ENCODE peak calls at places on chromosomes 1 and 21, in five cellular contexts. One of them, this sample, is unnamed.

GRCh38 chr1:63877816-63878215 is 104.0 kb downstream of the ROR1 start:
- DNase-seq in brain pericyte: no peak
- DNase-seq in renal cortical epithelial cell: peak; percentile 93
- DNase-seq in activated gamma-delta T cell treated with anti-CD3 and anti-CD28 coated beads, Interleukin-2, amount 50 U/mL, for 16 hours: no peak
- DNase-seq in cardiac muscle cell: peak; percentile 54
- DNase-seq in this sample: no peak

GRCh38 chr1:155947292-155947691 is 5.9 kb downstream of the RXFP4 start:
- DNase-seq in cardiac muscle cell: no peak
- DNase-seq in brain pericyte: no peak
- DNase-seq in activated gamma-delta T cell treated with anti-CD3 and anti-CD28 coated beads, Interleukin-2, amount 50 U/mL, for 16 hours: no peak
- DNase-seq in renal cortical epithelial cell: no peak
- DNase-seq in this sample: no peak

GRCh38 chr1:151988405-151988851 is 5.2 kb downstream of the S100A10 start:
- DNase-seq in renal cortical epithelial cell: peak; percentile 96
- DNase-seq in brain pericyte: no peak
- DNase-seq in cardiac muscle cell: peak; percentile 85
- DNase-seq in activated gamma-delta T cell treated with anti-CD3 and anti-CD28 coated beads, Interleukin-2, amount 50 U/mL, for 16 hours: no peak
- DNase-seq in this sample: no peak

GRCh38 chr1:91791691-91792392 is 94.1 kb downstream of the TGFBR3 start:
- DNase-seq in cardiac muscle cell: no peak
- DNase-seq in activated gamma-delta T cell treated with anti-CD3 and anti-CD28 coated beads, Interleukin-2, amount 50 U/mL, for 16 hours: no peak
- DNase-seq in brain pericyte: no peak
- DNase-seq in renal cortical epithelial cell: no peak
- DNase-seq in this sample: peak; percentile 24

GRCh38 chr1:222084996-222085395 is 343.1 kb upstream of the DUSP10 start:
- DNase-seq in renal cortical epithelial cell: peak; percentile 84
- DNase-seq in brain pericyte: no peak
- DNase-seq in cardiac muscle cell: peak; percentile 77
- DNase-seq in activated gamma-delta T cell treated with anti-CD3 and anti-CD28 coated beads, Interleukin-2, amount 50 U/mL, for 16 hours: no peak
- DNase-seq in this sample: no peak

GRCh38 chr21:41973861-41974751 is 20.3 kb upstream of the C2CD2 start:
- DNase-seq in activated gamma-delta T cell treated with anti-CD3 and anti-CD28 coated beads, Interleukin-2, amount 50 U/mL, for 16 hours: no peak
- DNase-seq in renal cortical epithelial cell: no peak
- DNase-seq in brain pericyte: no peak
- DNase-seq in cardiac muscle cell: peak; percentile 19
- DNase-seq in this sample: peak; percentile 7

GRCh38 chr1:206658981-206659273 is 23.6 kb downstream of the DYRK3 start:
- DNase-seq in renal cortical epithelial cell: no peak
- DNase-seq in activated gamma-delta T cell treated with anti-CD3 and anti-CD28 coated beads, Interleukin-2, amount 50 U/mL, for 16 hours: no peak
- DNase-seq in cardiac muscle cell: no peak
- DNase-seq in brain pericyte: no peak
- DNase-seq in this sample: no peak

GRCh38 chr1:151327223-151327902 is at the start of gene PI4KB:
- DNase-seq in renal cortical epithelial cell: peak; percentile 97
- DNase-seq in brain pericyte: peak; percentile 92
- DNase-seq in activated gamma-delta T cell treated with anti-CD3 and anti-CD28 coated beads, Interleukin-2, amount 50 U/mL, for 16 hours: peak; percentile 82
- DNase-seq in cardiac muscle cell: peak; percentile 99
- DNase-seq in this sample: peak; percentile 94

GRCh38 chr1:113990966-113991365 is 11.7 kb downstream of the OLFML3 start:
- DNase-seq in activated gamma-delta T cell treated with anti-CD3 and anti-CD28 coated beads, Interleukin-2, amount 50 U/mL, for 16 hours: no peak
- DNase-seq in cardiac muscle cell: no peak
- DNase-seq in brain pericyte: no peak
- DNase-seq in renal cortical epithelial cell: no peak
- DNase-seq in this sample: no peak

GRCh38 chr1:205689479-205689878 is 9.2 kb upstream of the SLC45A3 start:
- DNase-seq in brain pericyte: no peak
- DNase-seq in activated gamma-delta T cell treated with anti-CD3 and anti-CD28 coated beads, Interleukin-2, amount 50 U/mL, for 16 hours: no peak
- DNase-seq in renal cortical epithelial cell: no peak
- DNase-seq in cardiac muscle cell: no peak
- DNase-seq in this sample: no peak

GRCh38 chr1:36968730-36969129 is 65.6 kb downstream of the GRIK3 start:
- DNase-seq in activated gamma-delta T cell treated with anti-CD3 and anti-CD28 coated beads, Interleukin-2, amount 50 U/mL, for 16 hours: no peak
- DNase-seq in brain pericyte: no peak
- DNase-seq in renal cortical epithelial cell: no peak
- DNase-seq in cardiac muscle cell: no peak
- DNase-seq in this sample: no peak

GRCh38 chr1:223010552-223011229 is 132.4 kb downstream of the TLR5 start:
- DNase-seq in brain pericyte: no peak
- DNase-seq in cardiac muscle cell: peak; percentile 46
- DNase-seq in activated gamma-delta T cell treated with anti-CD3 and anti-CD28 coated beads, Interleukin-2, amount 50 U/mL, for 16 hours: no peak
- DNase-seq in renal cortical epithelial cell: peak; percentile 82
- DNase-seq in this sample: no peak

GRCh38 chr1:169087876-169088275 is 18.6 kb upstream of the ATP1B1 start:
- DNase-seq in activated gamma-delta T cell treated with anti-CD3 and anti-CD28 coated beads, Interleukin-2, amount 50 U/mL, for 16 hours: no peak
- DNase-seq in cardiac muscle cell: no peak
- DNase-seq in renal cortical epithelial cell: no peak
- DNase-seq in brain pericyte: no peak
- DNase-seq in this sample: no peak

GRCh38 chr1:202133521-202133920 is 10.8 kb downstream of the GPR37L1 start:
- DNase-seq in brain pericyte: no peak
- DNase-seq in renal cortical epithelial cell: no peak
- DNase-seq in activated gamma-delta T cell treated with anti-CD3 and anti-CD28 coated beads, Interleukin-2, amount 50 U/mL, for 16 hours: no peak
- DNase-seq in cardiac muscle cell: no peak
- DNase-seq in this sample: no peak

GRCh38 chr1:1599030-1599916 is 662 bp downstream of the FNDC10 start:
- DNase-seq in activated gamma-delta T cell treated with anti-CD3 and anti-CD28 coated beads, Interleukin-2, amount 50 U/mL, for 16 hours: no peak
- DNase-seq in brain pericyte: no peak
- DNase-seq in renal cortical epithelial cell: no peak
- DNase-seq in cardiac muscle cell: peak; percentile 46
- DNase-seq in this sample: peak; percentile 47

GRCh38 chr1:84374991-84375838 is 23.1 kb upstream of the DNASE2B start:
- DNase-seq in renal cortical epithelial cell: no peak
- DNase-seq in cardiac muscle cell: peak; percentile 41
- DNase-seq in activated gamma-delta T cell treated with anti-CD3 and anti-CD28 coated beads, Interleukin-2, amount 50 U/mL, for 16 hours: no peak
- DNase-seq in brain pericyte: no peak
- DNase-seq in this sample: no peak

GRCh38 chr1:72690871-72691270 is 408.5 kb upstream of the NEGR1 start:
- DNase-seq in cardiac muscle cell: no peak
- DNase-seq in brain pericyte: no peak
- DNase-seq in renal cortical epithelial cell: no peak
- DNase-seq in activated gamma-delta T cell treated with anti-CD3 and anti-CD28 coated beads, Interleukin-2, amount 50 U/mL, for 16 hours: no peak
- DNase-seq in this sample: no peak

GRCh38 chr21:33968082-33968997 is 52.7 kb upstream of the ATP5PO start:
- DNase-seq in cardiac muscle cell: peak; percentile 63
- DNase-seq in renal cortical epithelial cell: peak; percentile 93
- DNase-seq in brain pericyte: no peak
- DNase-seq in activated gamma-delta T cell treated with anti-CD3 and anti-CD28 coated beads, Interleukin-2, amount 50 U/mL, for 16 hours: no peak
- DNase-seq in this sample: no peak

GRCh38 chr21:35508389-35508888 is 459.3 kb upstream of the RUNX1 start:
- DNase-seq in cardiac muscle cell: peak; percentile 94
- DNase-seq in renal cortical epithelial cell: peak; percentile 39
- DNase-seq in activated gamma-delta T cell treated with anti-CD3 and anti-CD28 coated beads, Interleukin-2, amount 50 U/mL, for 16 hours: no peak
- DNase-seq in brain pericyte: peak; percentile 47
- DNase-seq in this sample: no peak

GRCh38 chr1:246142320-246142893 is 364.7 kb downstream of the SMYD3 start:
- DNase-seq in cardiac muscle cell: peak; percentile 91
- DNase-seq in activated gamma-delta T cell treated with anti-CD3 and anti-CD28 coated beads, Interleukin-2, amount 50 U/mL, for 16 hours: no peak
- DNase-seq in brain pericyte: peak; percentile 41
- DNase-seq in renal cortical epithelial cell: peak; percentile 95
- DNase-seq in this sample: no peak

GRCh38 chr1:224340711-224341384 is 10.9 kb upstream of the NVL start:
- DNase-seq in cardiac muscle cell: peak; percentile 15
- DNase-seq in renal cortical epithelial cell: no peak
- DNase-seq in activated gamma-delta T cell treated with anti-CD3 and anti-CD28 coated beads, Interleukin-2, amount 50 U/mL, for 16 hours: peak; percentile 5
- DNase-seq in brain pericyte: no peak
- DNase-seq in this sample: peak; percentile 30

GRCh38 chr21:26964379-26964778 is 2.5 kb downstream of the ADAMTS5 start:
- DNase-seq in cardiac muscle cell: peak; percentile 42
- DNase-seq in renal cortical epithelial cell: peak; percentile 70
- DNase-seq in brain pericyte: no peak
- DNase-seq in activated gamma-delta T cell treated with anti-CD3 and anti-CD28 coated beads, Interleukin-2, amount 50 U/mL, for 16 hours: no peak
- DNase-seq in this sample: no peak

GRCh38 chr21:41604583-41605041 is 96.7 kb upstream of the TMPRSS2 start:
- DNase-seq in cardiac muscle cell: no peak
- DNase-seq in renal cortical epithelial cell: no peak
- DNase-seq in activated gamma-delta T cell treated with anti-CD3 and anti-CD28 coated beads, Interleukin-2, amount 50 U/mL, for 16 hours: no peak
- DNase-seq in brain pericyte: no peak
- DNase-seq in this sample: no peak

GRCh38 chr1:89221341-89221740 is 22.6 kb upstream of the GBP4 start:
- DNase-seq in cardiac muscle cell: no peak
- DNase-seq in brain pericyte: no peak
- DNase-seq in activated gamma-delta T cell treated with anti-CD3 and anti-CD28 coated beads, Interleukin-2, amount 50 U/mL, for 16 hours: no peak
- DNase-seq in renal cortical epithelial cell: no peak
- DNase-seq in this sample: no peak

GRCh38 chr1:234571692-234572091 is 38.3 kb downstream of the IRF2BP2 start:
- DNase-seq in renal cortical epithelial cell: no peak
- DNase-seq in activated gamma-delta T cell treated with anti-CD3 and anti-CD28 coated beads, Interleukin-2, amount 50 U/mL, for 16 hours: no peak
- DNase-seq in brain pericyte: no peak
- DNase-seq in cardiac muscle cell: no peak
- DNase-seq in this sample: no peak

GRCh38 chr21:45901061-45901690 is 80.4 kb upstream of the COL6A1 start:
- DNase-seq in brain pericyte: no peak
- DNase-seq in activated gamma-delta T cell treated with anti-CD3 and anti-CD28 coated beads, Interleukin-2, amount 50 U/mL, for 16 hours: no peak
- DNase-seq in renal cortical epithelial cell: no peak
- DNase-seq in cardiac muscle cell: no peak
- DNase-seq in this sample: no peak

GRCh38 chr1:16114527-16115467 is 41.1 kb downstream of the EPHA2 start:
- DNase-seq in renal cortical epithelial cell: no peak
- DNase-seq in cardiac muscle cell: peak; percentile 32
- DNase-seq in activated gamma-delta T cell treated with anti-CD3 and anti-CD28 coated beads, Interleukin-2, amount 50 U/mL, for 16 hours: no peak
- DNase-seq in brain pericyte: no peak
- DNase-seq in this sample: no peak

GRCh38 chr21:18153063-18153462 is 91.6 kb upstream of the CHODL start:
- DNase-seq in renal cortical epithelial cell: no peak
- DNase-seq in cardiac muscle cell: peak; percentile 21
- DNase-seq in brain pericyte: no peak
- DNase-seq in activated gamma-delta T cell treated with anti-CD3 and anti-CD28 coated beads, Interleukin-2, amount 50 U/mL, for 16 hours: no peak
- DNase-seq in this sample: no peak

GRCh38 chr1:100443739-100444571 is 91.6 kb downstream of the CDC14A start:
- DNase-seq in cardiac muscle cell: peak; percentile 53
- DNase-seq in renal cortical epithelial cell: peak; percentile 19
- DNase-seq in brain pericyte: no peak
- DNase-seq in activated gamma-delta T cell treated with anti-CD3 and anti-CD28 coated beads, Interleukin-2, amount 50 U/mL, for 16 hours: no peak
- DNase-seq in this sample: peak; percentile 53

GRCh38 chr1:204320413-204320812 is 39.3 kb downstream of the PLEKHA6 start:
- DNase-seq in activated gamma-delta T cell treated with anti-CD3 and anti-CD28 coated beads, Interleukin-2, amount 50 U/mL, for 16 hours: no peak
- DNase-seq in cardiac muscle cell: peak; percentile 83
- DNase-seq in brain pericyte: no peak
- DNase-seq in renal cortical epithelial cell: peak; percentile 83
- DNase-seq in this sample: no peak

GRCh38 chr1:78651247-78651646 is 1.6 kb downstream of the IFI44 start:
- DNase-seq in brain pericyte: peak; percentile 59
- DNase-seq in cardiac muscle cell: no peak
- DNase-seq in activated gamma-delta T cell treated with anti-CD3 and anti-CD28 coated beads, Interleukin-2, amount 50 U/mL, for 16 hours: no peak
- DNase-seq in renal cortical epithelial cell: no peak
- DNase-seq in this sample: peak; percentile 36